ENCODE peak calls at places on chromosomes 5 and 9, in seven cellular contexts. L is HCT116, N is stomach, V is lower leg skin, S is transverse colon, I is A549, G is GM12891. J is an unnamed sample.

GRCh38 chr9:110464321-110464720 is 115.2 kb downstream of the SVEP1 start:
- DNase-seq in L (no peak), N (no peak), V (no peak), S (no peak), I (no peak), G (no peak), J (no peak)

GRCh38 chr5:98341038-98341710 is 432.3 kb upstream of the RGMB start:
- DNase-seq in L (no peak), N (no peak), V (no peak), S (no peak), I (no peak), G (no peak), J (no peak)

GRCh38 chr5:170585278-170585677 is 81.5 kb downstream of the KCNIP1 start:
- DNase-seq in L (no peak), N (no peak), V (no peak), S (no peak), I (no peak), G (no peak), J (no peak)

GRCh38 chr5:123875444-123876264 is 363.7 kb downstream of the CSNK1G3 start:
- DNase-seq in L (no peak), N (no peak), V (no peak), S (peak), I (peak), G (no peak), J (no peak)

GRCh38 chr5:103849934-103850333 is 287.3 kb upstream of the NUDT12 start:
- DNase-seq in L (peak), N (no peak), V (no peak), S (no peak), I (peak), G (no peak), J (no peak)

GRCh38 chr9:104682642-104683041 is 11.7 kb upstream of the OR13D1 start:
- DNase-seq in L (peak), N (no peak), V (no peak), S (no peak), I (peak), G (no peak), J (peak)

GRCh38 chr5:80071510-80072021 is 36.4 kb downstream of the THBS4 start:
- DNase-seq in L (no peak), N (no peak), V (no peak), S (no peak), I (no peak), G (no peak), J (no peak)

GRCh38 chr5:81269751-81270686 is 31.4 kb upstream of the ZCCHC9 start:
- DNase-seq in L (no peak), N (no peak), V (no peak), S (no peak), I (no peak), G (no peak), J (no peak)

GRCh38 chr9:90999425-91000397 is 198.1 kb downstream of the SYK start:
- DNase-seq in L (no peak), N (no peak), V (no peak), S (no peak), I (no peak), G (no peak), J (no peak)

GRCh38 chr9:79383096-79383495 is 188.7 kb upstream of the TLE4 start:
- DNase-seq in L (no peak), N (no peak), V (no peak), S (no peak), I (no peak), G (no peak), J (no peak)

GRCh38 chr5:115816226-115817042 is at the start of gene CDO1:
- DNase-seq in L (no peak), N (no peak), V (peak), S (peak), I (no peak), G (peak), J (peak)
- TF ChIP-seq POLR2A in L (no peak), N (no peak), V (no peak), S (no peak), I (no peak), G (no peak), J (no peak)

GRCh38 chr5:96577909-96578308 is 84.3 kb upstream of the CAST start:
- DNase-seq in L (no peak), N (no peak), V (no peak), S (no peak), I (no peak), G (no peak), J (no peak)
- TF ChIP-seq POLR2A in L (no peak), N (no peak), V (no peak), S (no peak), I (no peak), G (no peak), J (no peak)

GRCh38 chr9:137086531-137087408 is at the start of gene MAN1B1:
- DNase-seq in L (peak), N (peak), V (peak), S (peak), I (peak), G (peak), J (peak)
- TF ChIP-seq POLR2A in L (no peak), N (no peak), V (no peak), S (peak), I (peak), G (peak), J (peak)

GRCh38 chr9:7192266-7192665 is 434.5 kb downstream of the KDM4C start:
- DNase-seq in L (no peak), N (no peak), V (no peak), S (no peak), I (no peak), G (no peak), J (no peak)
- TF ChIP-seq POLR2A in L (no peak), N (no peak), V (no peak), S (no peak), I (no peak), G (no peak), J (no peak)

GRCh38 chr9:68508547-68508946 is 32.1 kb downstream of the TMEM252 start:
- DNase-seq in L (no peak), N (no peak), V (no peak), S (no peak), I (no peak), G (no peak), J (no peak)
- TF ChIP-seq POLR2A in L (no peak), N (no peak), V (no peak), S (no peak), I (no peak), G (no peak), J (no peak)

GRCh38 chr5:134525687-134526482 is 415 bp downstream of the JADE2 start:
- DNase-seq in L (no peak), N (peak), V (peak), S (peak), I (peak), G (no peak), J (peak)
- TF ChIP-seq POLR2A in L (peak), N (no peak), V (no peak), S (peak), I (peak), G (peak), J (peak)

DNA sequence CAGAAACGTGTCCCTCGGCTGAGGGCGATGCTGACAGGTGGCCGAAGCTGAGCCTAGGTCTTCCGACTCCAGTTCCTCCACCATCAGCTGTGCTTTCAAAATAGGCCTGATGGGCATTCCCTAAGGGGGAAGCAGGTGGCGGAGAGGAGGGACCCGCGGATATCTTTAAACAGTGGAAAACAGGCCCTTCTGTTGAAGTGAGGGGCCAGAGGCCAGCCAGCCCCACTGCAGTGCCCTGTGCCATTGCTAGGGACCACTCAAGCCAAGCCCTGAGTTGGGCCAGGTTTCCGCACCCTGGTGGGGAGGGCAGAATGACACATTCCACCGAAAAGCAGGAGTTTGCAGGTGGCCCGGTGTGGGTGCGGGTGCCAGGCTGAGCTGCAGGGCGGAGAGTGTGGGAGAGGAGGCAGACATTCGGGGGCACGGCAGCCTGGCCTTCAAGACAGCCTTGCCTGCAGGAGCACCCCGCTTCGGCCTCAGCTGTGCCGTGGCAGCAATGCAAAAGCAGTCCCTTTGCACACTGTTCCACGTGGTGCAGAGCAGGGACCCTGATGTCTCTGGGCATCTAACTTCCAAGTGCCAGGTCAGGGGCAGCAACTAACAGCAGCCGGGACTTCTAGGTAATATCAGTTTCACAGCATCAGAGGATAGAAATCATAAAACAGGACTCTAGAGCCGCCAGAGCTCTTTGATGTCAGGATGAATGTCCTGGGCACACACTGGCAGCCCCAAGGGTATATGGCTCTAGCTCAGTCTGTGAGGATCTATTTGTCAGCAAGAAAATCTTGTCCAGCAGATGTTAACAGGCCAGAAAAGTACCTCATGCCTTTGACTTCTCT is 17.2 kb downstream of the HNRNPH1 start:
- DNase-seq in L (no peak), N (no peak), V (no peak), S (no peak), I (no peak), G (no peak), J (no peak)
- TF ChIP-seq POLR2A in L (no peak), N (no peak), V (no peak), S (no peak), I (no peak), G (no peak), J (no peak)

GRCh38 chr5:176361437-176362097 is at the start of gene KIAA1191:
- DNase-seq in L (peak), N (peak), V (peak), S (peak), I (peak), G (peak), J (peak)
- TF ChIP-seq POLR2A in L (peak), N (peak), V (no peak), S (peak), I (peak), G (peak), J (peak)

GRCh38 chr9:33354651-33355211 is 47.6 kb downstream of the AQP7 start:
- DNase-seq in L (no peak), N (no peak), V (no peak), S (no peak), I (no peak), G (no peak), J (no peak)

GRCh38 chr9:33348998-33349397 is 53.4 kb downstream of the AQP7 start:
- DNase-seq in L (no peak), N (no peak), V (no peak), S (no peak), I (no peak), G (no peak), J (no peak)

GRCh38 chr9:33350310-33350709 is 52.1 kb downstream of the AQP7 start:
- DNase-seq in L (no peak), N (no peak), V (no peak), S (no peak), I (peak), G (no peak), J (no peak)

GRCh38 chr9:33349743-33350142 is 52.6 kb downstream of the AQP7 start:
- DNase-seq in L (no peak), N (no peak), V (no peak), S (no peak), I (no peak), G (no peak), J (no peak)

DNA sequence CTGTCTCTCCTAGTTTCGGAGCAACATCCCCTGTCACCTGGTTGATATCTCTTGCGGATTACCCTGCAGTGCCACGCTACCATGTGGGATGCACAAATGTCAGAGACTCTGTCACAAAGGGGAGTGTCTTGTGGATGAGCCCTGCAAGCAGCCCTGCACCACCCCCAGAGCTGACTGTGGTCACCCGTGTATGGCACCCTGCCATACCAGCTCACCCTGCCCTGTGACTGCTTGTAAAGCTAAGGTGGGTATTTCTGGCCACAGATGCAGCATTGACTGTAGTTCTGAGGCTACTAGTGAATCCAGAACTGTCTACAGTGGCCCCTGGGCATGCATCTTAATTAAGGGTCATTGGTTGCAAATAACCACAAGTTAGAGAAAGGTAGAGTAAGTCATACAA is 50.8 kb downstream of the AQP7 start:
- DNase-seq in L (no peak), N (no peak), V (no peak), S (no peak), I (no peak), G (no peak), J (peak)
- TF ChIP-seq POLR2A in L (no peak), N (no peak), V (no peak), S (no peak), I (no peak), G (no peak), J (no peak)